ENCODE peak calls at places on chromosomes 1 and 21, in seven cellular contexts. O, U, Q, A, P, D and T are unnamed samples.

GRCh38 chr1:209607102-209607794 is 23.7 kb downstream of the CAMK1G start:
- DNase-seq in O (peak), U (peak), Q (no peak), A (peak), P (no peak), D (no peak), T (no peak)

GRCh38 chr1:109433322-109433721 is 7.1 kb upstream of the PSMA5 start:
- DNase-seq in O (no peak), U (no peak), Q (no peak), A (no peak), P (no peak), D (no peak), T (no peak)

GRCh38 chr1:197137322-197137721 is 9.1 kb downstream of the ASPM start:
- DNase-seq in O (no peak), U (no peak), Q (no peak), A (no peak), P (no peak), D (no peak), T (no peak)

GRCh38 chr1:168102482-168102881 is 34.2 kb downstream of the GPR161 start:
- DNase-seq in O (no peak), U (no peak), Q (no peak), A (no peak), P (no peak), D (no peak), T (no peak)

GRCh38 chr1:24386931-24387330 is 26.7 kb downstream of the STPG1 start:
- DNase-seq in O (no peak), U (no peak), Q (no peak), A (no peak), P (no peak), D (no peak), T (no peak)

GRCh38 chr1:72037745-72038343 is 244.5 kb downstream of the NEGR1 start:
- DNase-seq in O (peak), U (no peak), Q (no peak), A (no peak), P (peak), D (peak), T (no peak)

GRCh38 chr1:49864597-49864996 is 159.2 kb downstream of the AGBL4 start:
- DNase-seq in O (no peak), U (peak), Q (no peak), A (no peak), P (no peak), D (no peak), T (no peak)

GRCh38 chr1:115501476-115501875 is 140.3 kb upstream of the VANGL1 start:
- DNase-seq in O (no peak), U (no peak), Q (no peak), A (no peak), P (no peak), D (no peak), T (no peak)

GRCh38 chr1:151537112-151537511 is 3.0 kb upstream of the TUFT1 start:
- DNase-seq in O (peak), U (peak), Q (no peak), A (peak), P (no peak), D (no peak), T (no peak)

GRCh38 chr1:86356247-86356646 is 39.9 kb downstream of the ODF2L start:
- DNase-seq in O (no peak), U (no peak), Q (no peak), A (no peak), P (no peak), D (no peak), T (no peak)

GRCh38 chr1:190633488-190633887 is 155.8 kb upstream of the BRINP3 start:
- DNase-seq in O (no peak), U (no peak), Q (no peak), A (no peak), P (peak), D (no peak), T (no peak)

GRCh38 chr1:22447581-22448215 is 4.0 kb upstream of the ZBTB40 start:
- DNase-seq in O (peak), U (peak), Q (no peak), A (peak), P (no peak), D (no peak), T (no peak)

GRCh38 chr1:7929637-7930036 is 11.0 kb downstream of the TNFRSF9 start:
- DNase-seq in O (no peak), U (no peak), Q (no peak), A (no peak), P (no peak), D (no peak), T (no peak)

GRCh38 chr1:45892068-45892785 is 88.8 kb downstream of the MAST2 start:
- DNase-seq in O (peak), U (peak), Q (no peak), A (peak), P (no peak), D (no peak), T (no peak)

GRCh38 chr1:91876040-91876470 is 9.9 kb downstream of the TGFBR3 start:
- DNase-seq in O (no peak), U (no peak), Q (no peak), A (no peak), P (no peak), D (no peak), T (peak)

GRCh38 chr21:45536301-45537081 is 5.7 kb downstream of the SLC19A1 start:
- DNase-seq in O (no peak), U (no peak), Q (no peak), A (no peak), P (no peak), D (peak), T (no peak)

GRCh38 chr1:182260516-182260915 is 131.1 kb downstream of the GLUL start:
- DNase-seq in O (no peak), U (no peak), Q (no peak), A (no peak), P (no peak), D (no peak), T (no peak)

GRCh38 chr1:206979379-206980043 is 9.3 kb upstream of the FCAMR start:
- DNase-seq in O (peak), U (no peak), Q (no peak), A (no peak), P (no peak), D (no peak), T (no peak)

GRCh38 chr1:212731630-212732029 is 32.0 kb upstream of the BATF3 start:
- DNase-seq in O (no peak), U (no peak), Q (no peak), A (no peak), P (no peak), D (no peak), T (no peak)

GRCh38 chr1:5388622-5389021 is 603.6 kb downstream of the NPHP4 start:
- DNase-seq in O (no peak), U (no peak), Q (no peak), A (no peak), P (no peak), D (no peak), T (no peak)